ENCODE peak calls at places on chromosomes 2 and 18, in seven cellular contexts. One of them, this sample, is unnamed.

GRCh38 chr2:84065857-84066256 is 393.2 kb downstream of the SUCLG1 start:
- ATAC-seq in heart right ventricle: no peak
- ATAC-seq in pancreas: no peak
- ATAC-seq in gastrocnemius medialis: no peak
- ATAC-seq in thoracic aorta: no peak
- ATAC-seq in upper lobe of left lung: no peak
- ATAC-seq in lower lobe of right lung: no peak
- ATAC-seq in this sample: no peak

GRCh38 chr2:96909651-96910050 is 39.8 kb upstream of the SEMA4C start:
- ATAC-seq in heart right ventricle: peak; percentile 22
- ATAC-seq in pancreas: no peak
- ATAC-seq in gastrocnemius medialis: no peak
- ATAC-seq in thoracic aorta: no peak
- ATAC-seq in upper lobe of left lung: no peak
- ATAC-seq in lower lobe of right lung: no peak
- ATAC-seq in this sample: no peak

GRCh38 chr2:9004338-9005204 is 1.1 kb upstream of the MBOAT2 start:
- ATAC-seq in heart right ventricle: peak; percentile 10
- ATAC-seq in pancreas: peak; percentile 9
- ATAC-seq in gastrocnemius medialis: no peak
- ATAC-seq in thoracic aorta: no peak
- ATAC-seq in upper lobe of left lung: peak; percentile 20
- ATAC-seq in lower lobe of right lung: peak; percentile 47
- ATAC-seq in this sample: no peak

GRCh38 chr2:186480991-186481390 is 5.1 kb upstream of the ZC3H15 start:
- ATAC-seq in heart right ventricle: no peak
- ATAC-seq in pancreas: no peak
- ATAC-seq in gastrocnemius medialis: no peak
- ATAC-seq in thoracic aorta: no peak
- ATAC-seq in upper lobe of left lung: no peak
- ATAC-seq in lower lobe of right lung: no peak
- ATAC-seq in this sample: no peak

GRCh38 chr18:42310956-42311355 is 355.9 kb downstream of the PIK3C3 start:
- ATAC-seq in heart right ventricle: peak; percentile 83
- ATAC-seq in pancreas: no peak
- ATAC-seq in gastrocnemius medialis: peak; percentile 76
- ATAC-seq in thoracic aorta: no peak
- ATAC-seq in upper lobe of left lung: peak; percentile 88
- ATAC-seq in lower lobe of right lung: peak; percentile 37
- ATAC-seq in this sample: peak; percentile 85

GRCh38 chr2:39405364-39405763 is 31.7 kb downstream of the MAP4K3 start:
- ATAC-seq in heart right ventricle: no peak
- ATAC-seq in pancreas: no peak
- ATAC-seq in gastrocnemius medialis: no peak
- ATAC-seq in thoracic aorta: no peak
- ATAC-seq in upper lobe of left lung: no peak
- ATAC-seq in lower lobe of right lung: no peak
- ATAC-seq in this sample: no peak

GRCh38 chr2:45263147-45263546 is 253.9 kb upstream of the SIX2 start:
- ATAC-seq in heart right ventricle: no peak
- ATAC-seq in pancreas: no peak
- ATAC-seq in gastrocnemius medialis: no peak
- ATAC-seq in thoracic aorta: no peak
- ATAC-seq in upper lobe of left lung: no peak
- ATAC-seq in lower lobe of right lung: no peak
- ATAC-seq in this sample: no peak

GRCh38 chr2:70515938-70516337 is 37.7 kb downstream of the TGFA start:
- ATAC-seq in heart right ventricle: peak; percentile 24
- ATAC-seq in pancreas: peak; percentile 17
- ATAC-seq in gastrocnemius medialis: no peak
- ATAC-seq in thoracic aorta: no peak
- ATAC-seq in upper lobe of left lung: peak; percentile 56
- ATAC-seq in lower lobe of right lung: peak; percentile 44
- ATAC-seq in this sample: no peak

GRCh38 chr2:240217431-240218301 is 77.2 kb upstream of the OTOS start:
- ATAC-seq in heart right ventricle: no peak
- ATAC-seq in pancreas: no peak
- ATAC-seq in gastrocnemius medialis: no peak
- ATAC-seq in thoracic aorta: no peak
- ATAC-seq in upper lobe of left lung: no peak
- ATAC-seq in lower lobe of right lung: no peak
- ATAC-seq in this sample: no peak

GRCh38 chr2:65383571-65384488 is 48.6 kb downstream of the SPRED2 start:
- ATAC-seq in heart right ventricle: peak; percentile 27
- ATAC-seq in pancreas: peak; percentile 38
- ATAC-seq in gastrocnemius medialis: no peak
- ATAC-seq in thoracic aorta: no peak
- ATAC-seq in upper lobe of left lung: no peak
- ATAC-seq in lower lobe of right lung: no peak
- ATAC-seq in this sample: no peak

GRCh38 chr2:236168110-236169067 is at the start of gene GBX2:
- ATAC-seq in heart right ventricle: peak; percentile 32
- ATAC-seq in pancreas: peak; percentile 64
- ATAC-seq in gastrocnemius medialis: peak; percentile 61
- ATAC-seq in thoracic aorta: no peak
- ATAC-seq in upper lobe of left lung: peak; percentile 44
- ATAC-seq in lower lobe of right lung: peak; percentile 34
- ATAC-seq in this sample: no peak

GRCh38 chr2:220789961-220790360 is 782.1 kb downstream of the EPHA4 start:
- ATAC-seq in heart right ventricle: no peak
- ATAC-seq in pancreas: no peak
- ATAC-seq in gastrocnemius medialis: no peak
- ATAC-seq in thoracic aorta: no peak
- ATAC-seq in upper lobe of left lung: peak; percentile 58
- ATAC-seq in lower lobe of right lung: peak; percentile 28
- ATAC-seq in this sample: peak; percentile 62

GRCh38 chr2:165239230-165239629 is at the start of gene SCN2A:
- ATAC-seq in heart right ventricle: no peak
- ATAC-seq in pancreas: peak; percentile 46
- ATAC-seq in gastrocnemius medialis: peak; percentile 56
- ATAC-seq in thoracic aorta: no peak
- ATAC-seq in upper lobe of left lung: peak; percentile 69
- ATAC-seq in lower lobe of right lung: peak; percentile 75
- ATAC-seq in this sample: no peak

GRCh38 chr2:223797811-223798721 is 39.3 kb downstream of the AP1S3 start:
- ATAC-seq in heart right ventricle: peak; percentile 65
- ATAC-seq in pancreas: peak; percentile 75
- ATAC-seq in gastrocnemius medialis: no peak
- ATAC-seq in thoracic aorta: no peak
- ATAC-seq in upper lobe of left lung: peak; percentile 76
- ATAC-seq in lower lobe of right lung: peak; percentile 66
- ATAC-seq in this sample: no peak
- TF ChIP-seq CTCF in heart right ventricle: peak; percentile 56
- TF ChIP-seq CTCF in pancreas: peak; percentile 14
- TF ChIP-seq CTCF in gastrocnemius medialis: peak; percentile 50
- TF ChIP-seq CTCF in thoracic aorta: peak; percentile 67
- TF ChIP-seq CTCF in upper lobe of left lung: no peak
- TF ChIP-seq CTCF in lower lobe of right lung: peak; percentile 41
- TF ChIP-seq CTCF in this sample: peak; percentile 74

GRCh38 chr2:54655051-54655809 is 68.2 kb upstream of the EML6 start:
- ATAC-seq in heart right ventricle: no peak
- ATAC-seq in pancreas: no peak
- ATAC-seq in gastrocnemius medialis: no peak
- ATAC-seq in thoracic aorta: no peak
- ATAC-seq in upper lobe of left lung: no peak
- ATAC-seq in lower lobe of right lung: no peak
- ATAC-seq in this sample: no peak

GRCh38 chr2:54650612-54651011 is 72.8 kb upstream of the EML6 start:
- ATAC-seq in heart right ventricle: no peak
- ATAC-seq in pancreas: no peak
- ATAC-seq in gastrocnemius medialis: no peak
- ATAC-seq in thoracic aorta: no peak
- ATAC-seq in upper lobe of left lung: no peak
- ATAC-seq in lower lobe of right lung: no peak
- ATAC-seq in this sample: no peak

GRCh38 chr2:54652540-54652939 is 70.9 kb upstream of the EML6 start:
- ATAC-seq in heart right ventricle: no peak
- ATAC-seq in pancreas: no peak
- ATAC-seq in gastrocnemius medialis: no peak
- ATAC-seq in thoracic aorta: no peak
- ATAC-seq in upper lobe of left lung: no peak
- ATAC-seq in lower lobe of right lung: no peak
- ATAC-seq in this sample: no peak

GRCh38 chr2:54651291-54651690 is 72.2 kb upstream of the EML6 start:
- ATAC-seq in heart right ventricle: no peak
- ATAC-seq in pancreas: no peak
- ATAC-seq in gastrocnemius medialis: no peak
- ATAC-seq in thoracic aorta: no peak
- ATAC-seq in upper lobe of left lung: no peak
- ATAC-seq in lower lobe of right lung: no peak
- ATAC-seq in this sample: no peak

GRCh38 chr2:54653572-54654204 is 69.8 kb upstream of the EML6 start:
- ATAC-seq in heart right ventricle: no peak
- ATAC-seq in pancreas: no peak
- ATAC-seq in gastrocnemius medialis: no peak
- ATAC-seq in thoracic aorta: no peak
- ATAC-seq in upper lobe of left lung: no peak
- ATAC-seq in lower lobe of right lung: no peak
- ATAC-seq in this sample: no peak
- H3K36me3 ChIP-seq in heart right ventricle: peaks cover 95% of the 10 kb centered on the region
- H3K36me3 ChIP-seq in pancreas: peaks cover 46% of the 10 kb centered on the region
- H3K36me3 ChIP-seq in gastrocnemius medialis: peaks cover 88% of the 10 kb centered on the region
- H3K36me3 ChIP-seq in thoracic aorta: peaks cover 79% of the 10 kb centered on the region
- H3K36me3 ChIP-seq in upper lobe of left lung: peaks cover 94% of the 10 kb centered on the region
- H3K36me3 ChIP-seq in lower lobe of right lung: peaks cover 100% of the 10 kb centered on the region
- H3K36me3 ChIP-seq in this sample: peaks cover 10% of the 10 kb centered on the region

DNA sequence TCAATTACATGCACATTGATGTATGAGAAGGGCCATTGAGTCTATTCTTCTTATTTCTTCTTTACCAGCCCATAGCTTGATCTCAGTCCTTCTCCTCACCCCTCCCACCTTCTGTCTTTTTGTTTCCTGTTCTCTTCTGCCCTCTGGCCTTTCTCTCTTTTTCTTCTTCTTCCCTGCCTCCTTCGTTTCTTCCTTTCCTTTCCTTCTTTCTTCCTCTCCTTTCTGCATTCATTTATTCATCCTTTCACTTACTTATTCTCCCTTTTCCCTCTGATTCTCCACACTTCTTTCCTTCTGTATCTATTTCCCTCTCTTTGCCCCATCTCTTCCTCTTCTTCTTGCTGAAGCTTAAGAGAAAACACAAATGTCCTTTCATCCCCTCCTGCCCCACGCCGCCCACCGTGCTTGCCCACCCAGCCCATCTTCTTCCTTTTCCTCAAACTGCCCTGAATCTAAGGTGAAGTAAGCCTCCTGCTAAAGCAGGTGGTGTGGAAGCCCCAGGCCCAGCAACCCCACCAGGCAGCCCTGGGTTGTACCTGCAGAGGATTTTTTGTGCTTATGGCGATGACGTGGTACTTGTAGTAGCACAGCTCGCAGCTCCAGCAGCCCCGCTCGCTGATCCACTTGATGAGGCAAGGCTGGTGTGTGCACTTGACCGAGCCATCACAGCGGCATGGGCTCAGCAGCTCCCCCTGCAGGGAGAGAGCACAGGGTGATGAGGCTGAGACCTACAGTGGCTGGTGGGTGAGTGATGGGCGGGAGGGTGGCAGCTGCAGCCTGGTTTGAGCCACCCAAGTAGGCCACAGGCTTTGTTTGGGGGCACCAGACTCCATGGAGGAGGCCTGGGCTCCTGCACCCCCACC is 89.0 kb downstream of the MARCHF4 start:
- ATAC-seq in heart right ventricle: no peak
- ATAC-seq in pancreas: no peak
- ATAC-seq in gastrocnemius medialis: no peak
- ATAC-seq in thoracic aorta: no peak
- ATAC-seq in upper lobe of left lung: no peak
- ATAC-seq in lower lobe of right lung: no peak
- ATAC-seq in this sample: no peak
- TF ChIP-seq CTCF in heart right ventricle: no peak
- TF ChIP-seq CTCF in pancreas: no peak
- TF ChIP-seq CTCF in gastrocnemius medialis: no peak
- TF ChIP-seq CTCF in thoracic aorta: no peak
- TF ChIP-seq CTCF in upper lobe of left lung: no peak
- TF ChIP-seq CTCF in lower lobe of right lung: peak; percentile 21
- TF ChIP-seq CTCF in this sample: no peak

GRCh38 chr18:49794740-49795139 is 18.6 kb downstream of the ACAA2 start:
- ATAC-seq in heart right ventricle: no peak
- ATAC-seq in pancreas: peak; percentile 90
- ATAC-seq in gastrocnemius medialis: no peak
- ATAC-seq in thoracic aorta: no peak
- ATAC-seq in upper lobe of left lung: no peak
- ATAC-seq in lower lobe of right lung: peak; percentile 35
- ATAC-seq in this sample: no peak

GRCh38 chr18:49797995-49798394 is 15.3 kb downstream of the ACAA2 start:
- ATAC-seq in heart right ventricle: no peak
- ATAC-seq in pancreas: no peak
- ATAC-seq in gastrocnemius medialis: no peak
- ATAC-seq in thoracic aorta: no peak
- ATAC-seq in upper lobe of left lung: no peak
- ATAC-seq in lower lobe of right lung: no peak
- ATAC-seq in this sample: no peak

DNA sequence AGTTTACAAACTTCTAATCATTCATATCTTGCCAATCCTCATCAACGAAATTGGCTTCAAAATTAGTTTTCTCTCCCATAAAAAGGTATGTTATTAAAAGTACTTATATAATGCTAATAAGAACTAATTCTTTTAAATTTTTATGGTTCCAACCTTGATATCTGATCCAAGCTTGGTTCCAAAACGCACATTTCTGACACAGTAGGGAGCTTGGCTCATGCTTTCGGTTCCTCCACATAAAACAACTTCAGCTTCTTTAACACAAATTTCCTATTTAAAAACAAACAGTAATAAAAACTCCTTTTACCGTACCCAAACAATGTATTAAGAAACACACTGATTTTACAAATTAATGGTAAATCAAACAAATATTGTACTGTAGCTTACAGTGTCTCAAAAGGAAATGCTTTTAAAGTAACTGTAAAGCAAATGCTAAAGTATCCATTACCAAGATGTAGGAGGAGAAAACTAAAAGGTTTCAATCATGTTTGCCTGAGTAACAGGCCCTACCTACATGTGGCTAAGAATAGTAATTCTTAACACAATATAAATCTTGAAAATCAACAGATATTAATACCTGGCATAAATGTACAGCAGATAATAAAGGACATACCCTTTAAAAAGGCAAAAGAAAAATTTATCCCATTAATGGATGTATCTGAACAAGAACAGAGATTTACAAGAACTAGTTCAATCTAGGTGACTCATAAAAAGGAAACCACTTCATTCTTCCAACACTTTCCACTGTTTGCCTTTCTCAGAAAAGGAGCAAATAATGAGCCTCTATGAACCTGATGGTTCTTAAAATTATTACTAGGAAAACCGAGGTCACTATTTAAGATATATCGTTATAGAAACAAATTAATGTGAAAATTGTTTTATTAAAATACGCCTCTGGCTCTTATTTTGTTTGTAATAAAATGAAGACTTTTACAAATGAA is 17.5 kb downstream of the ACAA2 start:
- ATAC-seq in heart right ventricle: no peak
- ATAC-seq in pancreas: no peak
- ATAC-seq in gastrocnemius medialis: no peak
- ATAC-seq in thoracic aorta: no peak
- ATAC-seq in upper lobe of left lung: no peak
- ATAC-seq in lower lobe of right lung: peak; percentile 84
- ATAC-seq in this sample: no peak
- H3K36me3 ChIP-seq in heart right ventricle: peaks cover 22% of the 10 kb centered on the region
- H3K36me3 ChIP-seq in pancreas: no peaks in the 10 kb centered on the region
- H3K36me3 ChIP-seq in gastrocnemius medialis: peaks cover 64% of the 10 kb centered on the region
- H3K36me3 ChIP-seq in thoracic aorta: peaks cover 32% of the 10 kb centered on the region
- H3K36me3 ChIP-seq in upper lobe of left lung: peaks cover 18% of the 10 kb centered on the region
- H3K36me3 ChIP-seq in lower lobe of right lung: peaks cover 67% of the 10 kb centered on the region
- H3K36me3 ChIP-seq in this sample: peaks cover 74% of the 10 kb centered on the region